ENCODE peak calls at places on chromosomes 1 and 21, in ten cellular contexts. One of them, this sample, is unnamed.

GRCh38 chr1:184296466-184297243 is 90.2 kb upstream of the C1orf21 start:
- DNase-seq in epithelial cell of esophagus: no peak
- DNase-seq in endothelial cell of umbilical vein: peak
- DNase-seq in astrocyte of the spinal cord: peak
- DNase-seq in GM12865: peak
- DNase-seq in adrenal gland: peak
- DNase-seq in choroid plexus epithelial cell: peak
- DNase-seq in stomach: peak
- DNase-seq in AG09309: peak
- DNase-seq in lower lobe of right lung: peak
- DNase-seq in this sample: no peak

GRCh38 chr21:46111857-46112730 is 14.2 kb downstream of the COL6A2 start:
- DNase-seq in GM12865: no peak
- DNase-seq in lower lobe of right lung: peak
- DNase-seq in endothelial cell of umbilical vein: no peak
- DNase-seq in AG09309: no peak
- DNase-seq in stomach: peak
- DNase-seq in astrocyte of the spinal cord: no peak
- DNase-seq in choroid plexus epithelial cell: no peak
- DNase-seq in adrenal gland: peak
- DNase-seq in epithelial cell of esophagus: no peak
- DNase-seq in this sample: no peak

GRCh38 chr1:62271932-62272728 is 47.1 kb downstream of the KANK4 start:
- DNase-seq in choroid plexus epithelial cell: no peak
- DNase-seq in epithelial cell of esophagus: no peak
- DNase-seq in adrenal gland: peak
- DNase-seq in lower lobe of right lung: no peak
- DNase-seq in GM12865: peak
- DNase-seq in endothelial cell of umbilical vein: no peak
- DNase-seq in astrocyte of the spinal cord: no peak
- DNase-seq in stomach: no peak
- DNase-seq in AG09309: no peak
- DNase-seq in this sample: peak

GRCh38 chr1:10830961-10831669 is 34.7 kb upstream of the CASZ1 start:
- DNase-seq in epithelial cell of esophagus: peak
- DNase-seq in stomach: no peak
- DNase-seq in AG09309: no peak
- DNase-seq in adrenal gland: no peak
- DNase-seq in lower lobe of right lung: no peak
- DNase-seq in endothelial cell of umbilical vein: no peak
- DNase-seq in GM12865: no peak
- DNase-seq in choroid plexus epithelial cell: no peak
- DNase-seq in astrocyte of the spinal cord: no peak
- DNase-seq in this sample: peak

GRCh38 chr1:153919879-153920852 is 2.6 kb downstream of the GATAD2B start:
- DNase-seq in epithelial cell of esophagus: peak
- DNase-seq in AG09309: no peak
- DNase-seq in choroid plexus epithelial cell: peak
- DNase-seq in lower lobe of right lung: no peak
- DNase-seq in GM12865: peak
- DNase-seq in astrocyte of the spinal cord: peak
- DNase-seq in stomach: no peak
- DNase-seq in adrenal gland: no peak
- DNase-seq in endothelial cell of umbilical vein: peak
- DNase-seq in this sample: peak

GRCh38 chr1:48202030-48202752 is 20.3 kb upstream of the SLC5A9 start:
- DNase-seq in endothelial cell of umbilical vein: peak
- DNase-seq in GM12865: peak
- DNase-seq in lower lobe of right lung: peak
- DNase-seq in astrocyte of the spinal cord: peak
- DNase-seq in epithelial cell of esophagus: peak
- DNase-seq in AG09309: peak
- DNase-seq in choroid plexus epithelial cell: peak
- DNase-seq in adrenal gland: peak
- DNase-seq in stomach: peak
- DNase-seq in this sample: peak

GRCh38 chr1:86975993-86976392 is 61.6 kb downstream of the HS2ST1 start:
- DNase-seq in lower lobe of right lung: no peak
- DNase-seq in stomach: no peak
- DNase-seq in endothelial cell of umbilical vein: no peak
- DNase-seq in GM12865: no peak
- DNase-seq in astrocyte of the spinal cord: no peak
- DNase-seq in choroid plexus epithelial cell: no peak
- DNase-seq in AG09309: no peak
- DNase-seq in adrenal gland: no peak
- DNase-seq in epithelial cell of esophagus: no peak
- DNase-seq in this sample: no peak

GRCh38 chr1:229714964-229715603 is 89.0 kb downstream of the URB2 start:
- DNase-seq in epithelial cell of esophagus: peak
- DNase-seq in adrenal gland: peak
- DNase-seq in choroid plexus epithelial cell: no peak
- DNase-seq in endothelial cell of umbilical vein: peak
- DNase-seq in astrocyte of the spinal cord: no peak
- DNase-seq in lower lobe of right lung: no peak
- DNase-seq in GM12865: peak
- DNase-seq in AG09309: no peak
- DNase-seq in stomach: peak
- DNase-seq in this sample: peak

GRCh38 chr1:198929961-198930599 is 291.2 kb downstream of the PTPRC start:
- DNase-seq in choroid plexus epithelial cell: peak
- DNase-seq in adrenal gland: no peak
- DNase-seq in AG09309: no peak
- DNase-seq in endothelial cell of umbilical vein: no peak
- DNase-seq in astrocyte of the spinal cord: peak
- DNase-seq in lower lobe of right lung: no peak
- DNase-seq in GM12865: no peak
- DNase-seq in stomach: no peak
- DNase-seq in epithelial cell of esophagus: no peak
- DNase-seq in this sample: peak

GRCh38 chr1:17185485-17185860 is 19.5 kb upstream of the PADI1 start:
- DNase-seq in AG09309: no peak
- DNase-seq in choroid plexus epithelial cell: no peak
- DNase-seq in adrenal gland: no peak
- DNase-seq in GM12865: no peak
- DNase-seq in endothelial cell of umbilical vein: no peak
- DNase-seq in stomach: no peak
- DNase-seq in lower lobe of right lung: no peak
- DNase-seq in epithelial cell of esophagus: no peak
- DNase-seq in astrocyte of the spinal cord: no peak
- DNase-seq in this sample: no peak

GRCh38 chr1:21932127-21932526 is 5.0 kb downstream of the HSPG2 start:
- DNase-seq in stomach: no peak
- DNase-seq in lower lobe of right lung: no peak
- DNase-seq in AG09309: peak
- DNase-seq in adrenal gland: peak
- DNase-seq in astrocyte of the spinal cord: no peak
- DNase-seq in GM12865: no peak
- DNase-seq in choroid plexus epithelial cell: peak
- DNase-seq in endothelial cell of umbilical vein: peak
- DNase-seq in epithelial cell of esophagus: peak
- DNase-seq in this sample: peak

GRCh38 chr1:116159177-116159576 is 48.0 kb downstream of the MAB21L3 start:
- DNase-seq in choroid plexus epithelial cell: no peak
- DNase-seq in stomach: no peak
- DNase-seq in lower lobe of right lung: no peak
- DNase-seq in AG09309: no peak
- DNase-seq in epithelial cell of esophagus: no peak
- DNase-seq in GM12865: no peak
- DNase-seq in astrocyte of the spinal cord: no peak
- DNase-seq in endothelial cell of umbilical vein: no peak
- DNase-seq in adrenal gland: no peak
- DNase-seq in this sample: no peak

GRCh38 chr1:103788377-103788776 is 38.7 kb downstream of the AMY1C start:
- DNase-seq in stomach: no peak
- DNase-seq in astrocyte of the spinal cord: peak
- DNase-seq in AG09309: no peak
- DNase-seq in lower lobe of right lung: no peak
- DNase-seq in GM12865: peak
- DNase-seq in adrenal gland: no peak
- DNase-seq in epithelial cell of esophagus: peak
- DNase-seq in endothelial cell of umbilical vein: no peak
- DNase-seq in choroid plexus epithelial cell: peak
- DNase-seq in this sample: peak
- TF ChIP-seq CTCF in stomach: no peak
- TF ChIP-seq CTCF in astrocyte of the spinal cord: no peak
- TF ChIP-seq CTCF in AG09309: no peak
- TF ChIP-seq CTCF in lower lobe of right lung: peak
- TF ChIP-seq CTCF in GM12865: peak
- TF ChIP-seq CTCF in adrenal gland: no peak
- TF ChIP-seq CTCF in epithelial cell of esophagus: peak
- TF ChIP-seq CTCF in endothelial cell of umbilical vein: no peak
- TF ChIP-seq CTCF in choroid plexus epithelial cell: no peak
- TF ChIP-seq CTCF in this sample: no peak

GRCh38 chr1:43057567-43057966 is 98.9 kb upstream of the SLC2A1 start:
- DNase-seq in AG09309: no peak
- DNase-seq in choroid plexus epithelial cell: no peak
- DNase-seq in endothelial cell of umbilical vein: no peak
- DNase-seq in adrenal gland: no peak
- DNase-seq in astrocyte of the spinal cord: no peak
- DNase-seq in epithelial cell of esophagus: no peak
- DNase-seq in lower lobe of right lung: no peak
- DNase-seq in GM12865: no peak
- DNase-seq in stomach: no peak
- DNase-seq in this sample: no peak

GRCh38 chr1:43058056-43058455 is 99.4 kb upstream of the SLC2A1 start:
- DNase-seq in astrocyte of the spinal cord: no peak
- DNase-seq in adrenal gland: no peak
- DNase-seq in stomach: no peak
- DNase-seq in AG09309: no peak
- DNase-seq in lower lobe of right lung: no peak
- DNase-seq in GM12865: no peak
- DNase-seq in epithelial cell of esophagus: no peak
- DNase-seq in choroid plexus epithelial cell: no peak
- DNase-seq in endothelial cell of umbilical vein: no peak
- DNase-seq in this sample: no peak

GRCh38 chr1:43059640-43060574 is 101.2 kb upstream of the SLC2A1 start:
- DNase-seq in GM12865: no peak
- DNase-seq in adrenal gland: no peak
- DNase-seq in choroid plexus epithelial cell: no peak
- DNase-seq in epithelial cell of esophagus: no peak
- DNase-seq in AG09309: no peak
- DNase-seq in stomach: no peak
- DNase-seq in astrocyte of the spinal cord: no peak
- DNase-seq in lower lobe of right lung: no peak
- DNase-seq in endothelial cell of umbilical vein: no peak
- DNase-seq in this sample: no peak

GRCh38 chr1:43056981-43057391 is 98.3 kb upstream of the SLC2A1 start:
- DNase-seq in stomach: no peak
- DNase-seq in adrenal gland: no peak
- DNase-seq in epithelial cell of esophagus: peak
- DNase-seq in lower lobe of right lung: no peak
- DNase-seq in GM12865: no peak
- DNase-seq in choroid plexus epithelial cell: peak
- DNase-seq in endothelial cell of umbilical vein: no peak
- DNase-seq in astrocyte of the spinal cord: peak
- DNase-seq in AG09309: no peak
- DNase-seq in this sample: no peak

DNA sequence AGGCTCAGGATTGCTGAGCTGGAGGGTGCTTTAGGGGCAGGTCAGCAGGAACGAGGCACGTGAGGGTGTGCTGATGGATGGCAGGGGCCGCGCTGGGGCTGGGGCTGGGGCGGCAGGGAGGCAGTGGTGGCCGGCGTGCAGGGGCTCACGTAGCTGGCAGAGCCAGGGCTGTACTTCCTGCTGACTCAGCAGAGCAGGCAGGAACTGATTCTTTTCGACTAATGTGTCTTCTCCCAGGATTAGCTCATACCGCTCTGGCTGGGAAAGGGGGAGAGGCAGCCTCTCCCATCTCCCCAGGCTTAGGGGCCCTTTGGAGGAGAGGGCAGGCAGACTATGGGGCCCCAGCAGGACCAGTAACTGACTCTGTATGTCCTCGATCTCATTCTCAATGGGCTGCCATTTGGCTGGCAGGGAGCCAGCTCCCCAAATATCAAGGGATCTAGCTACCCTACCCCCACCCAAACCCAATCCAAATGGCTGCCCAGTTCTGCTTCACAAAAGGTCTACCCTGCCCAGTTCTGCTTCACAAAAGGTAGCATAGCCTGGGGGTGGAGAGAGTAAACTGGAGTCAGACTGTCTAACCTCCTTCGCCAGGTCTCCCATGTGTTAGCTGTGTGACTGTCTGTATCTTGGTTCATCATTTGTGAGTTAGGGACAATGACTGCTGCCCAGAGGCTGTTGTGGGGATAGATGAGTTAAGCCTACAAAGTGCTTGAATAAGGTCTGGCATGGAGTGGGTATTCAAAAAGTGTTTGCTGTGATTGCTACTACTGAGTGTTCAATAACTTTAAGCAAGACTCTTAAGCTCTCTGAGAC is 100.1 kb upstream of the SLC2A1 start:
- DNase-seq in epithelial cell of esophagus: peak
- DNase-seq in adrenal gland: no peak
- DNase-seq in GM12865: no peak
- DNase-seq in AG09309: no peak
- DNase-seq in astrocyte of the spinal cord: peak
- DNase-seq in stomach: no peak
- DNase-seq in lower lobe of right lung: no peak
- DNase-seq in choroid plexus epithelial cell: peak
- DNase-seq in endothelial cell of umbilical vein: peak
- DNase-seq in this sample: peak
- H3K4me3 ChIP-seq in epithelial cell of esophagus: no peak
- H3K4me3 ChIP-seq in adrenal gland: no peak
- H3K4me3 ChIP-seq in GM12865: no peak
- H3K4me3 ChIP-seq in AG09309: no peak
- H3K4me3 ChIP-seq in astrocyte of the spinal cord: no peak
- H3K4me3 ChIP-seq in stomach: no peak
- H3K4me3 ChIP-seq in lower lobe of right lung: no peak
- H3K4me3 ChIP-seq in choroid plexus epithelial cell: no peak
- H3K4me3 ChIP-seq in endothelial cell of umbilical vein: no peak
- H3K4me3 ChIP-seq in this sample: no peak

DNA sequence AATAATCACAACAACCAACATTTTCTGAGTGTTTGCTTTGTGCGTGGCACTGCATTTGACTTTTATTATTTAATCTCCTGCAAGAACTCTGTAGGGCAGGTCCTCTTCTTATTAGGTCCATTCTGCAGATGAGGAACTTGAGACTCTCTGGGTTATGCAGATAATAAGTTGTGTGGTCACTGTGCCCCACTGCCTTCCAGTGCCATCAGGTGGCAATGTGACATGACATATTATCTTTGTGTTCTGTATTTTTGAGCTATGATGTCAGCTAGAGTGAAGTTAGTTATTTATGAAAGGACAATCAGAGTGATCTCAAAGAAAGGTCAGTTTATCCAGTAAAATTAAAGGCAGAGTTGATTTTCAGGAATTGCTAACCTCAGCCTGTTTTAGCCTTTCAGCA is 196.0 kb downstream of the FMN2 start:
- DNase-seq in stomach: no peak
- DNase-seq in lower lobe of right lung: no peak
- DNase-seq in astrocyte of the spinal cord: no peak
- DNase-seq in choroid plexus epithelial cell: no peak
- DNase-seq in AG09309: no peak
- DNase-seq in endothelial cell of umbilical vein: no peak
- DNase-seq in GM12865: no peak
- DNase-seq in epithelial cell of esophagus: no peak
- DNase-seq in adrenal gland: no peak
- DNase-seq in this sample: no peak
- TF ChIP-seq CTCF in stomach: no peak
- TF ChIP-seq CTCF in lower lobe of right lung: no peak
- TF ChIP-seq CTCF in astrocyte of the spinal cord: no peak
- TF ChIP-seq CTCF in choroid plexus epithelial cell: no peak
- TF ChIP-seq CTCF in AG09309: no peak
- TF ChIP-seq CTCF in endothelial cell of umbilical vein: no peak
- TF ChIP-seq CTCF in GM12865: no peak
- TF ChIP-seq CTCF in epithelial cell of esophagus: no peak
- TF ChIP-seq CTCF in adrenal gland: no peak
- TF ChIP-seq CTCF in this sample: no peak

GRCh38 chr1:5981009-5981380 is 11.2 kb downstream of the NPHP4 start:
- DNase-seq in stomach: no peak
- DNase-seq in AG09309: no peak
- DNase-seq in epithelial cell of esophagus: no peak
- DNase-seq in adrenal gland: no peak
- DNase-seq in lower lobe of right lung: peak
- DNase-seq in astrocyte of the spinal cord: no peak
- DNase-seq in choroid plexus epithelial cell: no peak
- DNase-seq in GM12865: no peak
- DNase-seq in endothelial cell of umbilical vein: no peak
- DNase-seq in this sample: no peak
- H3K4me3 ChIP-seq in stomach: no peak
- H3K4me3 ChIP-seq in AG09309: no peak
- H3K4me3 ChIP-seq in epithelial cell of esophagus: no peak
- H3K4me3 ChIP-seq in adrenal gland: no peak
- H3K4me3 ChIP-seq in lower lobe of right lung: no peak
- H3K4me3 ChIP-seq in astrocyte of the spinal cord: no peak
- H3K4me3 ChIP-seq in choroid plexus epithelial cell: no peak
- H3K4me3 ChIP-seq in GM12865: no peak
- H3K4me3 ChIP-seq in endothelial cell of umbilical vein: no peak
- H3K4me3 ChIP-seq in this sample: no peak

This sample was measured in NB4.